ENCODE peak calls at places on chromosomes 13 and 19, in nine cellular contexts. D, P, H, A, W, F, N, J and V are unnamed samples.

GRCh38 chr19:16315825-16316505 is 8.7 kb upstream of the KLF2 start:
- DNase-seq in D (no peak), P (no peak), H (peak), A (no peak), W (no peak), F (peak), N (peak), J (no peak), V (no peak)

GRCh38 chr13:59837101-59837500 is 326.6 kb downstream of the DIAPH3 start:
- DNase-seq in D (no peak), P (no peak), H (no peak), A (no peak), W (no peak), F (no peak), N (peak), J (no peak), V (no peak)

GRCh38 chr13:25874907-25875306 is 176.9 kb downstream of the SHISA2 start:
- DNase-seq in D (peak), P (no peak), H (no peak), A (no peak), W (peak), F (no peak), N (no peak), J (no peak), V (no peak)

GRCh38 chr13:38705351-38705750 is 18.5 kb downstream of the FREM2 start:
- DNase-seq in D (no peak), P (no peak), H (no peak), A (no peak), W (no peak), F (no peak), N (no peak), J (no peak), V (no peak)

GRCh38 chr13:31166591-31166990 is 4.9 kb upstream of the HSPH1 start:
- DNase-seq in D (no peak), P (peak), H (no peak), A (no peak), W (no peak), F (no peak), N (peak), J (no peak), V (no peak)

GRCh38 chr13:65660696-65661095 is 1569.4 kb downstream of the PCDH9 start:
- DNase-seq in D (no peak), P (no peak), H (no peak), A (no peak), W (no peak), F (no peak), N (no peak), J (no peak), V (no peak)

GRCh38 chr19:55472463-55472862 is 4.0 kb upstream of the ZNF628 start:
- DNase-seq in D (no peak), P (peak), H (peak), A (no peak), W (no peak), F (peak), N (peak), J (no peak), V (no peak)

GRCh38 chr19:47095707-47096704 is 17.6 kb downstream of the ZC3H4 start:
- DNase-seq in D (no peak), P (peak), H (no peak), A (no peak), W (no peak), F (no peak), N (peak), J (no peak), V (peak)